ENCODE peak calls at places on chromosomes 5 and 9, in six cellular contexts. V is K562, O is HepG2, Y is H1, S is GM12878, K is HCT116. F is an unnamed sample.

GRCh38 chr5:56070795-56071539 is 76.2 kb upstream of the IL6ST start:
- DNase-seq in V (no peak), S (no peak), Y (no peak), O (peak; percentile 31), K (no peak), F (no peak)

GRCh38 chr9:33082538-33083326 is 6.3 kb upstream of the SMU1 start:
- DNase-seq in O (no peak), S (no peak), V (no peak), K (no peak), Y (no peak), F (no peak)

GRCh38 chr5:57412010-57412409 is 70.6 kb downstream of the ACTBL2 start:
- DNase-seq in Y (no peak), S (no peak), O (no peak), V (no peak), K (no peak), F (peak; percentile 24)

GRCh38 chr9:115944166-115944948 is 209.2 kb upstream of the PAPPA start:
- DNase-seq in K (no peak), V (no peak), O (peak; percentile 99), Y (no peak), S (no peak), F (no peak)

GRCh38 chr9:119697996-119698395 is 328.8 kb upstream of the BRINP1 start:
- DNase-seq in O (no peak), S (no peak), Y (no peak), V (no peak), K (no peak), F (no peak)

GRCh38 chr5:69213513-69214215 is 21.0 kb upstream of the CDK7 start:
- DNase-seq in K (no peak), S (no peak), O (peak; percentile 81), V (no peak), Y (no peak), F (no peak)

GRCh38 chr9:125429476-125430160 is 168.0 kb downstream of the GAPVD1 start:
- DNase-seq in V (no peak), S (no peak), O (no peak), K (no peak), Y (no peak), F (no peak)

GRCh38 chr9:130213898-130214761 is 41.9 kb downstream of the NCS1 start:
- DNase-seq in O (no peak), V (peak; percentile 75), Y (no peak), K (no peak), S (no peak), F (peak; percentile 80)

GRCh38 chr5:179435181-179435580 is 89.9 kb upstream of the ADAMTS2 start:
- DNase-seq in V (no peak), S (no peak), Y (no peak), K (no peak), O (no peak), F (no peak)

GRCh38 chr5:14914193-14914592 is 42.6 kb upstream of the ANKH start:
- DNase-seq in V (no peak), Y (no peak), O (no peak), S (no peak), K (no peak), F (no peak)

GRCh38 chr9:70830618-70831017 is 290.8 kb downstream of the TRPM3 start:
- DNase-seq in S (no peak), V (no peak), K (no peak), Y (no peak), O (no peak), F (no peak)

GRCh38 chr9:69200071-69200470 is 26.0 kb downstream of the TJP2 start:
- DNase-seq in K (no peak), Y (no peak), S (no peak), O (no peak), V (peak; percentile 52), F (no peak)

GRCh38 chr9:75238311-75238976 is 150.1 kb downstream of the OSTF1 start:
- DNase-seq in K (peak; percentile 62), Y (peak; percentile 33), V (peak; percentile 17), O (peak; percentile 64), S (peak; percentile 3), F (peak; percentile 32)

GRCh38 chr9:123482295-123482970 is 126.4 kb downstream of the CRB2 start:
- DNase-seq in K (no peak), Y (peak; percentile 68), O (peak; percentile 31), S (no peak), V (no peak), F (no peak)

GRCh38 chr5:42930934-42931333 is 109.2 kb downstream of the ANXA2R start:
- DNase-seq in Y (no peak), K (no peak), V (no peak), S (no peak), O (no peak), F (no peak)

GRCh38 chr5:132830436-132831094 is at the start of gene SHROOM1:
- DNase-seq in Y (no peak), K (peak; percentile 44), O (peak; percentile 66), S (no peak), V (peak; percentile 92), F (peak; percentile 83)

GRCh38 chr9:134177624-134178393 is 13.4 kb upstream of the RNU6ATAC start:
- DNase-seq in S (no peak), O (no peak), V (no peak), Y (no peak), K (no peak), F (peak; percentile 32)

GRCh38 chr9:138010274-138010800 is 132.8 kb downstream of the CACNA1B start:
- DNase-seq in V (peak; percentile 2), Y (no peak), S (no peak), O (no peak), K (no peak), F (no peak)

GRCh38 chr5:129541648-129542251 is 81.7 kb downstream of the ADAMTS19 start:
- DNase-seq in O (peak; percentile 13), S (no peak), V (peak; percentile 12), K (peak; percentile 48), Y (no peak), F (no peak)

GRCh38 chr9:26261503-26262330 is 583.5 kb upstream of the TUSC1 start:
- DNase-seq in Y (no peak), S (no peak), O (no peak), V (no peak), K (no peak), F (no peak)

GRCh38 chr5:148769941-148770340 is 56.5 kb upstream of the ADRB2 start:
- DNase-seq in V (no peak), O (no peak), K (no peak), Y (no peak), S (no peak), F (no peak)

GRCh38 chr5:95020382-95020781 is 264.5 kb downstream of the MCTP1 start:
- DNase-seq in S (no peak), Y (no peak), K (no peak), O (no peak), V (no peak), F (no peak)

GRCh38 chr9:79341561-79341960 is 230.2 kb upstream of the TLE4 start:
- DNase-seq in K (no peak), Y (no peak), V (no peak), O (no peak), S (no peak), F (no peak)

GRCh38 chr5:32531885-32532520 is 53.4 kb upstream of the SUB1 start:
- DNase-seq in S (peak; percentile 60), O (peak; percentile 82), Y (peak; percentile 13), V (no peak), K (no peak), F (no peak)

GRCh38 chr9:124491049-124491975 is 15.9 kb downstream of the NR5A1 start:
- DNase-seq in K (no peak), V (no peak), S (no peak), Y (no peak), O (no peak), F (no peak)

GRCh38 chr5:72436796-72437471 is 70.3 kb downstream of the ZNF366 start:
- DNase-seq in S (no peak), Y (no peak), O (no peak), K (no peak), V (no peak), F (no peak)

GRCh38 chr5:1001406-1002270 is 7.0 kb upstream of the NKD2 start:
- DNase-seq in V (no peak), K (no peak), S (no peak), O (no peak), Y (no peak), F (no peak)
- TF ChIP-seq JUND in V (no peak), K (no peak), S (no peak), O (no peak), Y (no peak), F (no peak)

GRCh38 chr9:36718612-36719011 is 145.9 kb downstream of the MELK start:
- DNase-seq in S (no peak), Y (no peak), O (no peak), K (no peak), V (no peak), F (no peak)
- H3K27me3 ChIP-seq in S (no peaks in the 10 kb centered on the region), Y (no peaks in the 10 kb centered on the region), O (peaks cover 1% of the 10 kb centered on the region), K (peaks cover 4% of the 10 kb centered on the region), V (peaks cover 4% of the 10 kb centered on the region), F (no peaks in the 10 kb centered on the region)

GRCh38 chr5:4879693-4880303 is 260.3 kb upstream of the ADAMTS16 start:
- DNase-seq in O (peak; percentile 44), S (no peak), Y (peak; percentile 61), K (peak; percentile 39), V (peak; percentile 81), F (peak; percentile 87)
- TF ChIP-seq JUND in O (no peak), S (no peak), Y (no peak), K (no peak), V (no peak), F (no peak)

GRCh38 chr9:11158676-11159075 is 545.9 kb upstream of the PTPRD start:
- DNase-seq in K (no peak), V (no peak), S (no peak), Y (no peak), O (no peak), F (no peak)
- H3K27me3 ChIP-seq in K (no peaks in the 10 kb centered on the region), V (no peaks in the 10 kb centered on the region), S (no peaks in the 10 kb centered on the region), Y (no peaks in the 10 kb centered on the region), O (no peaks in the 10 kb centered on the region), F (no peaks in the 10 kb centered on the region)

GRCh38 chr5:171961117-171961516 is 45.3 kb downstream of the FBXW11 start:
- DNase-seq in V (no peak), K (no peak), Y (no peak), S (peak; percentile 74), O (no peak), F (no peak)
- TF ChIP-seq JUND in V (no peak), K (no peak), Y (no peak), S (no peak), O (no peak), F (no peak)

F was measured in SK-N-SH.